ENCODE peak calls at places on chromosomes 16 and 17, in four cellular contexts. One of them, this sample, is unnamed.

GRCh38 chr16:4194661-4195060 is 47.2 kb downstream of the SRL start:
- DNase-seq in hepatocyte: no peak
- DNase-seq in cardiac muscle cell: no peak
- DNase-seq in RWPE1: no peak
- DNase-seq in this sample: no peak

GRCh38 chr16:89172171-89172900 is 788 bp downstream of the CDH15 start:
- DNase-seq in cardiac muscle cell: no peak
- DNase-seq in RWPE1: no peak
- DNase-seq in hepatocyte: no peak
- DNase-seq in this sample: no peak

GRCh38 chr17:27609606-27610303 is 21.2 kb upstream of the LGALS9 start:
- DNase-seq in cardiac muscle cell: no peak
- DNase-seq in hepatocyte: peak; percentile 60
- DNase-seq in RWPE1: peak; percentile 34
- DNase-seq in this sample: peak; percentile 50

GRCh38 chr17:9389116-9389515 is 186.5 kb downstream of the STX8 start:
- DNase-seq in hepatocyte: peak; percentile 47
- DNase-seq in cardiac muscle cell: no peak
- DNase-seq in RWPE1: peak; percentile 55
- DNase-seq in this sample: peak; percentile 45

GRCh38 chr16:11462861-11463260 is 117.6 kb downstream of the RMI2 start:
- DNase-seq in hepatocyte: no peak
- DNase-seq in RWPE1: no peak
- DNase-seq in cardiac muscle cell: no peak
- DNase-seq in this sample: no peak

GRCh38 chr16:21277045-21277926 is 804 bp downstream of the CRYM start:
- DNase-seq in hepatocyte: no peak
- DNase-seq in RWPE1: no peak
- DNase-seq in cardiac muscle cell: no peak
- DNase-seq in this sample: no peak

GRCh38 chr17:51200295-51200694 is 34.1 kb downstream of the NME2 start:
- DNase-seq in hepatocyte: no peak
- DNase-seq in RWPE1: no peak
- DNase-seq in cardiac muscle cell: no peak
- DNase-seq in this sample: no peak

GRCh38 chr17:31008374-31009035 is 37.7 kb downstream of the RNF135 start:
- DNase-seq in RWPE1: peak; percentile 50
- DNase-seq in cardiac muscle cell: peak; percentile 65
- DNase-seq in hepatocyte: peak; percentile 69
- DNase-seq in this sample: peak; percentile 42

GRCh38 chr17:27417596-27418365 is 38.5 kb upstream of the KSR1 start:
- DNase-seq in RWPE1: no peak
- DNase-seq in hepatocyte: no peak
- DNase-seq in cardiac muscle cell: no peak
- DNase-seq in this sample: no peak

GRCh38 chr16:2028146-2028545 is 1.4 kb downstream of the NHERF2 start:
- DNase-seq in cardiac muscle cell: no peak
- DNase-seq in hepatocyte: no peak
- DNase-seq in RWPE1: no peak
- DNase-seq in this sample: no peak
- H3K27ac ChIP-seq in cardiac muscle cell: no peak overlapping the region
- H3K27ac ChIP-seq in hepatocyte: peak overlapping the region; percentile 3
- H3K27ac ChIP-seq in RWPE1: peak overlapping the region; percentile 85
- H3K27ac ChIP-seq in this sample: peak overlapping the region; percentile 56

GRCh38 chr17:12927541-12928425 is 90.0 kb downstream of the ELAC2 start:
- DNase-seq in hepatocyte: peak; percentile 11
- DNase-seq in RWPE1: no peak
- DNase-seq in cardiac muscle cell: no peak
- DNase-seq in this sample: no peak

GRCh38 chr17:12927001-12927400 is 90.8 kb downstream of the ELAC2 start:
- DNase-seq in hepatocyte: no peak
- DNase-seq in cardiac muscle cell: no peak
- DNase-seq in RWPE1: no peak
- DNase-seq in this sample: no peak

GRCh38 chr17:12924614-12925013 is 93.2 kb downstream of the ELAC2 start:
- DNase-seq in hepatocyte: no peak
- DNase-seq in cardiac muscle cell: no peak
- DNase-seq in RWPE1: no peak
- DNase-seq in this sample: no peak

GRCh38 chr17:12928736-12929135 is 89.1 kb downstream of the ELAC2 start:
- DNase-seq in RWPE1: no peak
- DNase-seq in cardiac muscle cell: no peak
- DNase-seq in hepatocyte: no peak
- DNase-seq in this sample: peak; percentile 44
- H3K27ac ChIP-seq in RWPE1: no peak overlapping the region
- H3K27ac ChIP-seq in cardiac muscle cell: no peak overlapping the region
- H3K27ac ChIP-seq in hepatocyte: no peak overlapping the region
- H3K27ac ChIP-seq in this sample: no peak overlapping the region

DNA sequence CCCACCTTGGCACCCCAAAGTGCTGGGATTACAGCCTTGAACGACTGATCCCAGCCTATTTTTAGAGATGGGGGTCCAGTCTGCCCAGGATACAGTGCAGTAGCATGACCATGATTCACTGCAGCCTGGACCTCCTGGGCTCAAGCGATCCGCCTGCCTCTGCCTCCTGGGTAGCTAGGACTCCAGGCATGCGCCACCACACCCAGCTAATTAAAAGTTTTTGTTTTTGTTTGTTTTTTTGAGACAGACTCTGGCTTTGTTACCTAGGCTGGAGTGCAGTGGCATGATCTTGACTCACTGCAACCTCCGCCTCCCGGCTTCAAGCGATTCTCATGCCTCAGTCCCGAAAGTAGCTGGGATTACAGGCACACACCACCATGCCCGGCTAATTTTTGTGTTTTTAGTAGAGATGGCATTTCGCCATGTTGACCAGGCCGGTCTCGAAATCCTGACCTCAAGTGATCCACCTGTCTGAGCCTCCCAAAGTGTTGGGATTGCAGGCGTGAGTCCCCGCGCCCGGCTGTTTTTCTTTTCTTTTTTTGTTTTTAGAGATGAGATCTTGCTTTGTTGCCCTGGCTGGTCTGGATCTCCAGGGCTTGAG is 2.3 kb upstream of the PAFAH1B1 start:
- DNase-seq in hepatocyte: no peak
- DNase-seq in RWPE1: no peak
- DNase-seq in cardiac muscle cell: no peak
- DNase-seq in this sample: no peak
- H3K27ac ChIP-seq in hepatocyte: no peak overlapping the region
- H3K27ac ChIP-seq in RWPE1: no peak overlapping the region
- H3K27ac ChIP-seq in cardiac muscle cell: no peak overlapping the region
- H3K27ac ChIP-seq in this sample: no peak overlapping the region

DNA sequence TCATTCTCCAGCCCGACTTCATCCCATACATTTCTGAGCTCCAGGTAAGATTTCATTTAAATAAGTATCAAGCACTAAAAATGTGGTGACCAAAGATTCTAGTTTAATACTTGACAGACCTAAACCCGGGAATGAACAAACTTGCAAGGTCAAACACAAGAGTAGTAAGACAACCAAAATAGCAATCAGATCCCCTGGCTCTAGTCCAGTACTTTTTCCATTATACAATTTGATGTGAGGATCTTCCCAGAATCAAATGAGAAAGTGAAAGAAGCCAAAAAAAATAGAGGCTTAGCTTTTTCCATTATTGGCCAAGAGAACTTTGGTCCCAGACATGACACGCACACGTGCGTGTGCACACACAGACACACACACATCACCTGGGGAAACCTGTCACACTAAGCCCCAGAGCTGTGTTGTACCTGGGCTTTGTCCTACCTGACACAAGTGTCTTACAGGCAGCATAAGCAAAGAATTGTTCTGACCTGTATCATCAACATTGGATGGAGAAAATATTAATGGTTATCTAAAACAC is 300.6 kb upstream of the CDH5 start:
- DNase-seq in RWPE1: no peak
- DNase-seq in hepatocyte: no peak
- DNase-seq in cardiac muscle cell: no peak
- DNase-seq in this sample: no peak
- H3K27ac ChIP-seq in RWPE1: no peak overlapping the region
- H3K27ac ChIP-seq in hepatocyte: no peak overlapping the region
- H3K27ac ChIP-seq in cardiac muscle cell: no peak overlapping the region
- H3K27ac ChIP-seq in this sample: no peak overlapping the region

DNA sequence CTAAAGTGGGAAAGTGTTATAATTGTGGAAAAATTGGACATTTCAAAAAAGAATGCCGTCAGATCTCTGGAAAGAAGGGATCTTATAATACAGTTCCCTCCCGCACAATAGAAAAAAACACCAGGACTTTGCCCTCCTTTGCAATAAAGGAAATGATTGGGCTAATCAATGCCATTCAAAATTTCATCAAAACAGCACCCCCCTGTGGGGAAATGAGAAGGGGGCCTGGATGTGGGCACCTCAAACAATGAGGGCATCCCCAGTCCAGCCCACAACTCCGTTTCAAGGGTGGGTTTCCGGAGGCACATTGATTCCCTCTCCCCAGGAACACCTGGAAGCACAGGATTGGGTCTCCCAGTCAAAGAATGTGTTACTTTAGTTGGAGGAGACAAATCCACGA is 26.1 kb downstream of the CD300LG start:
- DNase-seq in hepatocyte: no peak
- DNase-seq in cardiac muscle cell: no peak
- DNase-seq in RWPE1: no peak
- DNase-seq in this sample: no peak
- H3K27ac ChIP-seq in hepatocyte: no peak overlapping the region
- H3K27ac ChIP-seq in cardiac muscle cell: no peak overlapping the region
- H3K27ac ChIP-seq in RWPE1: no peak overlapping the region
- H3K27ac ChIP-seq in this sample: no peak overlapping the region

DNA sequence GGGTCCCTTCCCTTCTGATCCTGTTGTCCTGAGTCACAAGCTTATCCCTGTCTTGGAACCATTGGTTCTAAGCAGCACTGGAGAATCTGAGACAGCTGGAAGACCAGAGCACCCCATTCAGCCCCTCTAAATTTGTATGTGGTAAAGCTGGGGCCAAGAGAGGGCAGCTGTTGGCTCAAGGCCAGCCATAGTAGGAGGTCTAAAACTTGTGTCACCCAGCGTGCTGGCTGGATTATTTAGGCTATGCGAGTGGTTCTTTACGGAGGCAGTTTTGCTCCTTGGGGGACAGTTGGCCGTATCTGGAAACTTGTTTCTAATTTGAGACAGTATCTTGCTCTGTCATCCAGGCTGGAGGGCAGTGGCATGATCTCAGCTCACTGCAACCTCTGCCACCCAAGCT is 69.6 kb upstream of the GSE1 start:
- DNase-seq in hepatocyte: no peak
- DNase-seq in cardiac muscle cell: no peak
- DNase-seq in RWPE1: no peak
- DNase-seq in this sample: no peak
- H3K27ac ChIP-seq in hepatocyte: no peak overlapping the region
- H3K27ac ChIP-seq in cardiac muscle cell: no peak overlapping the region
- H3K27ac ChIP-seq in RWPE1: no peak overlapping the region
- H3K27ac ChIP-seq in this sample: no peak overlapping the region